ENCODE peak calls at places on chromosome 10, in five cellular contexts. A is IMR-90, D is mesenchymal stem cell, H is mesendoderm, Q is H1. G is an unnamed sample.

GRCh38 chr10:69498711-69499471 is 47.6 kb downstream of the TSPAN15 start:
- DNase-seq in D (peak; percentile 41), H (no peak), Q (no peak), A (no peak), G (no peak)

GRCh38 chr10:3945026-3945425 is 160.0 kb upstream of the KLF6 start:
- DNase-seq in H (no peak), Q (no peak), A (no peak), D (no peak), G (no peak)

GRCh38 chr10:5659702-5660528 is 6.5 kb downstream of the ASB13 start:
- DNase-seq in A (peak; percentile 79), H (peak; percentile 63), D (peak; percentile 72), Q (no peak), G (no peak)

GRCh38 chr10:110344622-110345021 is 39.9 kb upstream of the SMNDC1 start:
- DNase-seq in H (no peak), D (no peak), A (no peak), Q (no peak), G (no peak)

GRCh38 chr10:92662852-92663251 is 26.9 kb upstream of the HHEX start:
- DNase-seq in Q (no peak), D (no peak), A (no peak), H (peak; percentile 36), G (peak; percentile 0)

GRCh38 chr10:62464308-62464707 is 90.1 kb downstream of the ZNF365 start:
- DNase-seq in D (peak; percentile 17), Q (no peak), A (peak; percentile 23), H (no peak), G (no peak)

GRCh38 chr10:8919291-8919690 is 864.8 kb downstream of the GATA3 start:
- DNase-seq in H (no peak), D (peak; percentile 71), Q (no peak), A (no peak), G (no peak)

GRCh38 chr10:119333146-119333792 is 125.9 kb downstream of the GRK5 start:
- DNase-seq in D (peak; percentile 71), A (peak; percentile 70), H (peak; percentile 78), Q (no peak), G (no peak)

GRCh38 chr10:113426181-113426837 is 126.5 kb upstream of the HABP2 start:
- DNase-seq in Q (no peak), H (no peak), D (no peak), A (no peak), G (no peak)

GRCh38 chr10:31509989-31510388 is 191.0 kb downstream of the ZEB1 start:
- DNase-seq in Q (no peak), D (no peak), H (no peak), A (no peak), G (no peak)

GRCh38 chr10:54065106-54065505 is 735.9 kb downstream of the PCDH15 start:
- DNase-seq in A (no peak), D (no peak), H (no peak), Q (no peak), G (no peak)

GRCh38 chr10:91198781-91199180 is 21.7 kb upstream of the PCGF5 start:
- DNase-seq in Q (no peak), H (no peak), A (peak; percentile 85), D (peak; percentile 92), G (no peak)

GRCh38 chr10:126663880-126664279 is 6.6 kb downstream of the C10orf90 start:
- DNase-seq in Q (no peak), H (no peak), A (peak; percentile 0), D (peak; percentile 94), G (no peak)

GRCh38 chr10:22849077-22849810 is 78.6 kb upstream of the ARMC3 start:
- DNase-seq in Q (no peak), A (no peak), D (no peak), H (no peak), G (no peak)

GRCh38 chr10:42781893-42782445 is 626 bp upstream of the BMS1 start:
- DNase-seq in Q (no peak), H (no peak), D (no peak), A (no peak), G (no peak)

GRCh38 chr10:48474764-48475365 is 130.0 kb downstream of the ARHGAP22 start:
- DNase-seq in H (no peak), A (no peak), Q (peak; percentile 19), D (no peak), G (no peak)

GRCh38 chr10:90148121-90148855 is 446.9 kb downstream of the KIF20B start:
- DNase-seq in D (peak; percentile 59), Q (no peak), A (peak; percentile 22), H (peak; percentile 58), G (peak; percentile 14)

GRCh38 chr10:118590334-118590733 is 5.1 kb downstream of the PRLHR start:
- DNase-seq in A (no peak), D (no peak), Q (no peak), H (peak; percentile 3), G (no peak)

GRCh38 chr10:128861018-128861565 is 605.9 kb upstream of the MGMT start:
- DNase-seq in D (no peak), Q (peak; percentile 8), A (no peak), H (no peak), G (no peak)

GRCh38 chr10:110239892-110240291 is 32.5 kb downstream of the MXI1 start:
- DNase-seq in H (no peak), A (no peak), D (no peak), Q (no peak), G (no peak)

GRCh38 chr10:44201656-44202055 is 183.2 kb downstream of the CXCL12 start:
- DNase-seq in A (no peak), D (no peak), Q (no peak), H (no peak), G (no peak)

GRCh38 chr10:109889867-109890266 is 33.4 kb downstream of the XPNPEP1 start:
- DNase-seq in D (peak; percentile 89), Q (no peak), H (no peak), A (peak; percentile 91), G (no peak)

GRCh38 chr10:6411424-6411823 is 168.7 kb downstream of the PRKCQ start:
- DNase-seq in A (no peak), D (no peak), H (no peak), Q (no peak), G (no peak)

GRCh38 chr10:119517235-119518141 is 25.0 kb downstream of the RGS10 start:
- DNase-seq in D (peak; percentile 86), H (no peak), A (peak; percentile 63), Q (no peak), G (no peak)

GRCh38 chr10:10642741-10643280 is 374.9 kb upstream of the CELF2 start:
- DNase-seq in D (peak; percentile 52), Q (no peak), H (no peak), A (peak; percentile 32), G (no peak)

GRCh38 chr10:76632158-76633051 is 1005.2 kb downstream of the KCNMA1 start:
- DNase-seq in D (no peak), Q (peak; percentile 61), A (no peak), H (peak; percentile 67), G (no peak)

GRCh38 chr10:132510174-132510611 is 27.4 kb upstream of the INPP5A start:
- DNase-seq in A (no peak), H (no peak), Q (no peak), D (no peak), G (no peak)

GRCh38 chr10:108598320-108598695 is 1325.0 kb downstream of the XPNPEP1 start:
- DNase-seq in D (no peak), Q (peak; percentile 44), H (peak; percentile 48), A (no peak), G (no peak)

GRCh38 chr10:130190065-130190736 is 54.0 kb downstream of the GLRX3 start:
- DNase-seq in H (peak; percentile 94), Q (peak; percentile 99), D (peak; percentile 72), A (peak; percentile 75), G (peak; percentile 92)

DNA sequence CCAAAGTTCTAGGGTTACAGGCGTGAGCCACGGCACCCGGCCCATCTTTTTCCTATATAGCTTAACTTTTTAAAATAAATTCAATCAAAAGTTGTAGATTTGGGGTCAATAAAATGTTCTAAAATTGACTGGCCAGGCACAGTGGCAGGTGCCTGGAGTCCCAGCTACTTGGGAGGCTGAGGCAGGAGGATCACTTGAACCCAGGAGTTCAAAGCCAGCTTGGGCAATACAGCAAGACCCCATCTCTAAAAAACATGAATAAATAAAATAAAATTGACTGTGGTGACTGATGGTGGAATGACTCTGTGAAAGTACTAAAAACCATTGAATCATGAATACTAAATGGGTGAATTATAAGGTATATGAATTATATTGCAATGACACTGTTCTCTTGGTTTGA is 20.8 kb downstream of the P4HA1 start:
- DNase-seq in H (no peak), Q (no peak), D (no peak), A (no peak), G (no peak)
- H2BK15ac ChIP-seq in H (no peak overlapping the region), Q (no peak overlapping the region), D (no peak overlapping the region), A (no peak overlapping the region), G (no peak overlapping the region)

GRCh38 chr10:61404771-61405170 is 48.4 kb downstream of the TMEM26 start:
- DNase-seq in Q (no peak), D (no peak), H (no peak), A (peak; percentile 67), G (no peak)
- H3K36me3 ChIP-seq in Q (no peaks in the 10 kb centered on the region), D (no peaks in the 10 kb centered on the region), H (no peaks in the 10 kb centered on the region), A (no peaks in the 10 kb centered on the region), G (no peaks in the 10 kb centered on the region)

GRCh38 chr10:34808789-34809745 is 6.0 kb downstream of the PARD3 start:
- DNase-seq in Q (no peak), A (peak; percentile 43), D (peak; percentile 73), H (peak; percentile 83), G (peak; percentile 44)
- H3K27ac ChIP-seq in Q (no peak overlapping the region), A (no peak overlapping the region), D (peak overlapping the region; percentile 81), H (peak overlapping the region; percentile 42), G (peak overlapping the region; percentile 27)

DNA sequence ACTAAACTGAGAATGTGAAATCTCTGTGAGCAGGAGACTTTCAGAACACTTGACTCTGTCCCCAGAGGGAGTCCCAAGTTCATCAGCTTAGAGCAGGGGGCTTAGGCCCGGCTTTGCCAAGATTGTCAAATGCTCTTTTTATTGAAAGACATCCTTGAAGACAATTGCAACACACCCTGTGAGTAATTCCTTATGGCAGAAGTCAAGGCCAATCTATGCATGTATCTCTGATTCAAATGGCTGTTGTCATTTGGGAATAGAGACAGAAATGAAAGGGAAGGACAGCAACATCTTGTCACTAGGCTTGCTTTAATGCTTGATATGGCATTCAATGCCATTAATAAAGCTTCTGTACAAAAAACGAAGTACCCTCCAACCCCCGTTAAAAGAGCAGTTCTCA is 33.8 kb downstream of the BAMBI start:
- DNase-seq in A (no peak), Q (no peak), D (no peak), H (no peak), G (no peak)
- H2BK15ac ChIP-seq in A (no peak overlapping the region), Q (no peak overlapping the region), D (no peak overlapping the region), H (no peak overlapping the region), G (no peak overlapping the region)

GRCh38 chr10:15103513-15103912 is 6.4 kb downstream of the RPP38 start:
- DNase-seq in Q (no peak), A (no peak), D (no peak), H (no peak), G (no peak)

GRCh38 chr10:15097011-15097812 is at the start of gene RPP38:
- DNase-seq in D (peak; percentile 96), Q (peak; percentile 99), A (peak; percentile 92), H (peak; percentile 97), G (peak; percentile 95)

GRCh38 chr10:15096661-15097010 is 519 bp upstream of the RPP38 start:
- DNase-seq in D (no peak), H (no peak), Q (no peak), A (no peak), G (no peak)

DNA sequence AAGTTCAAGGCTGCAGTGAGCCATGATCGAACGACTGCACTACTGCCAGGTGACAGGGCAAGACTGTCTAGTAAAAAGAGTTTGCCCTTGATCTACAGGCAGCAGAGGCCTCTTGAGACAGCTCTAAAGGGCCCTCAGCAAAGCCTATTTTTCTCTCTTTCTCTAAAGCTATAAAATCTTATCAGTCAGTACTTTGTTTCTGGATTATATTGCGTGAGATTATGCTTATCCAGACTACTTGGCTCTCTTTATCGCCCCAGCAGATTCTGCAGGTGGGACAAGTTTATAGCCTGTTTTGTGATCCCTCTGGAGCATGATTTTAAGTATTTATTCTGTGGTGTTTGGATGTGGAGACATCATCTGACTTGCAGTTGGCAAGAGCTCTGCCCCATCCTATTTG is 2.7 kb downstream of the RPP38 start:
- DNase-seq in D (no peak), Q (no peak), A (no peak), H (no peak), G (no peak)
- H3K36me3 ChIP-seq in D (peaks cover 41% of the 10 kb centered on the region), Q (peaks cover 23% of the 10 kb centered on the region), A (peaks cover 14% of the 10 kb centered on the region), H (no peaks in the 10 kb centered on the region), G (peaks cover 44% of the 10 kb centered on the region)

G was measured in neuronal stem cell.